ENCODE peak calls at places on chromosomes 5 and 9, in nine cellular contexts. One of them, this sample, is unnamed.

GRCh38 chr5:173228639-173229380 is 6.2 kb downstream of the NKX2-5 start:
- DNase-seq in CD8-positive, alpha-beta T cell: no peak
- DNase-seq in stimulated activated CD8-positive, alpha-beta memory T cell treated with anti-CD3 and anti-CD28 coated beads, Interleukin-15, amount 100 ng/mL, for 24 hours: no peak
- DNase-seq in ureter: no peak
- DNase-seq in A549: no peak
- DNase-seq in pons: no peak
- DNase-seq in HEK293T: no peak
- DNase-seq in Ammon's horn: no peak
- DNase-seq in germinal center: no peak
- DNase-seq in this sample: no peak

GRCh38 chr5:42718591-42718990 is 38.0 kb upstream of the CCDC152 start:
- DNase-seq in CD8-positive, alpha-beta T cell: no peak
- DNase-seq in stimulated activated CD8-positive, alpha-beta memory T cell treated with anti-CD3 and anti-CD28 coated beads, Interleukin-15, amount 100 ng/mL, for 24 hours: no peak
- DNase-seq in ureter: no peak
- DNase-seq in A549: no peak
- DNase-seq in pons: no peak
- DNase-seq in HEK293T: no peak
- DNase-seq in Ammon's horn: no peak
- DNase-seq in germinal center: no peak
- DNase-seq in this sample: no peak

GRCh38 chr5:138096363-138096762 is 12.5 kb downstream of the WNT8A start:
- DNase-seq in CD8-positive, alpha-beta T cell: no peak
- DNase-seq in stimulated activated CD8-positive, alpha-beta memory T cell treated with anti-CD3 and anti-CD28 coated beads, Interleukin-15, amount 100 ng/mL, for 24 hours: no peak
- DNase-seq in ureter: no peak
- DNase-seq in A549: no peak
- DNase-seq in pons: no peak
- DNase-seq in HEK293T: no peak
- DNase-seq in Ammon's horn: no peak
- DNase-seq in germinal center: no peak
- DNase-seq in this sample: no peak

GRCh38 chr5:90894866-90895420 is 336.3 kb downstream of the ADGRV1 start:
- DNase-seq in CD8-positive, alpha-beta T cell: no peak
- DNase-seq in stimulated activated CD8-positive, alpha-beta memory T cell treated with anti-CD3 and anti-CD28 coated beads, Interleukin-15, amount 100 ng/mL, for 24 hours: no peak
- DNase-seq in ureter: no peak
- DNase-seq in A549: no peak
- DNase-seq in pons: no peak
- DNase-seq in HEK293T: no peak
- DNase-seq in Ammon's horn: no peak
- DNase-seq in germinal center: no peak
- DNase-seq in this sample: no peak

GRCh38 chr9:116288658-116289057 is 135.1 kb downstream of the PAPPA start:
- DNase-seq in CD8-positive, alpha-beta T cell: no peak
- DNase-seq in stimulated activated CD8-positive, alpha-beta memory T cell treated with anti-CD3 and anti-CD28 coated beads, Interleukin-15, amount 100 ng/mL, for 24 hours: no peak
- DNase-seq in ureter: no peak
- DNase-seq in A549: peak
- DNase-seq in pons: no peak
- DNase-seq in HEK293T: no peak
- DNase-seq in Ammon's horn: no peak
- DNase-seq in germinal center: no peak
- DNase-seq in this sample: no peak

GRCh38 chr5:7659420-7659819 is 191.5 kb downstream of the CFAP90 start:
- DNase-seq in CD8-positive, alpha-beta T cell: no peak
- DNase-seq in stimulated activated CD8-positive, alpha-beta memory T cell treated with anti-CD3 and anti-CD28 coated beads, Interleukin-15, amount 100 ng/mL, for 24 hours: no peak
- DNase-seq in ureter: no peak
- DNase-seq in A549: no peak
- DNase-seq in pons: no peak
- DNase-seq in HEK293T: no peak
- DNase-seq in Ammon's horn: no peak
- DNase-seq in germinal center: no peak
- DNase-seq in this sample: no peak

GRCh38 chr9:125910286-125910685 is 163.1 kb downstream of the PBX3 start:
- DNase-seq in CD8-positive, alpha-beta T cell: no peak
- DNase-seq in stimulated activated CD8-positive, alpha-beta memory T cell treated with anti-CD3 and anti-CD28 coated beads, Interleukin-15, amount 100 ng/mL, for 24 hours: no peak
- DNase-seq in ureter: no peak
- DNase-seq in A549: no peak
- DNase-seq in pons: no peak
- DNase-seq in HEK293T: peak
- DNase-seq in Ammon's horn: no peak
- DNase-seq in germinal center: no peak
- DNase-seq in this sample: no peak

GRCh38 chr5:45262061-45262590 is 434.1 kb downstream of the HCN1 start:
- DNase-seq in CD8-positive, alpha-beta T cell: no peak
- DNase-seq in stimulated activated CD8-positive, alpha-beta memory T cell treated with anti-CD3 and anti-CD28 coated beads, Interleukin-15, amount 100 ng/mL, for 24 hours: no peak
- DNase-seq in ureter: no peak
- DNase-seq in A549: no peak
- DNase-seq in pons: no peak
- DNase-seq in HEK293T: no peak
- DNase-seq in Ammon's horn: no peak
- DNase-seq in germinal center: no peak
- DNase-seq in this sample: no peak

GRCh38 chr5:141510850-141511718 is 22.2 kb downstream of the PCDHGC5 start:
- DNase-seq in CD8-positive, alpha-beta T cell: no peak
- DNase-seq in stimulated activated CD8-positive, alpha-beta memory T cell treated with anti-CD3 and anti-CD28 coated beads, Interleukin-15, amount 100 ng/mL, for 24 hours: no peak
- DNase-seq in ureter: no peak
- DNase-seq in A549: no peak
- DNase-seq in pons: no peak
- DNase-seq in HEK293T: no peak
- DNase-seq in Ammon's horn: no peak
- DNase-seq in germinal center: peak
- DNase-seq in this sample: peak

GRCh38 chr5:129125819-129126218 is 31.3 kb downstream of the ISOC1 start:
- DNase-seq in CD8-positive, alpha-beta T cell: no peak
- DNase-seq in stimulated activated CD8-positive, alpha-beta memory T cell treated with anti-CD3 and anti-CD28 coated beads, Interleukin-15, amount 100 ng/mL, for 24 hours: no peak
- DNase-seq in ureter: no peak
- DNase-seq in A549: no peak
- DNase-seq in pons: no peak
- DNase-seq in HEK293T: no peak
- DNase-seq in Ammon's horn: no peak
- DNase-seq in germinal center: no peak
- DNase-seq in this sample: peak

GRCh38 chr5:546376-546908 is 22.2 kb upstream of the SLC9A3 start:
- DNase-seq in CD8-positive, alpha-beta T cell: no peak
- DNase-seq in stimulated activated CD8-positive, alpha-beta memory T cell treated with anti-CD3 and anti-CD28 coated beads, Interleukin-15, amount 100 ng/mL, for 24 hours: no peak
- DNase-seq in ureter: no peak
- DNase-seq in A549: no peak
- DNase-seq in pons: no peak
- DNase-seq in HEK293T: no peak
- DNase-seq in Ammon's horn: no peak
- DNase-seq in germinal center: no peak
- DNase-seq in this sample: no peak

GRCh38 chr9:107982735-107983134 is 493.2 kb upstream of the KLF4 start:
- DNase-seq in CD8-positive, alpha-beta T cell: no peak
- DNase-seq in stimulated activated CD8-positive, alpha-beta memory T cell treated with anti-CD3 and anti-CD28 coated beads, Interleukin-15, amount 100 ng/mL, for 24 hours: no peak
- DNase-seq in ureter: no peak
- DNase-seq in A549: no peak
- DNase-seq in pons: peak
- DNase-seq in HEK293T: no peak
- DNase-seq in Ammon's horn: no peak
- DNase-seq in germinal center: no peak
- DNase-seq in this sample: no peak

GRCh38 chr5:35198096-35198495 is 32.2 kb downstream of the PRLR start:
- DNase-seq in CD8-positive, alpha-beta T cell: no peak
- DNase-seq in stimulated activated CD8-positive, alpha-beta memory T cell treated with anti-CD3 and anti-CD28 coated beads, Interleukin-15, amount 100 ng/mL, for 24 hours: no peak
- DNase-seq in ureter: no peak
- DNase-seq in A549: no peak
- DNase-seq in pons: peak
- DNase-seq in HEK293T: no peak
- DNase-seq in Ammon's horn: no peak
- DNase-seq in germinal center: no peak
- DNase-seq in this sample: no peak

GRCh38 chr9:13665418-13666066 is 386.1 kb upstream of the MPDZ start:
- DNase-seq in CD8-positive, alpha-beta T cell: no peak
- DNase-seq in stimulated activated CD8-positive, alpha-beta memory T cell treated with anti-CD3 and anti-CD28 coated beads, Interleukin-15, amount 100 ng/mL, for 24 hours: no peak
- DNase-seq in ureter: no peak
- DNase-seq in A549: no peak
- DNase-seq in pons: no peak
- DNase-seq in HEK293T: no peak
- DNase-seq in Ammon's horn: no peak
- DNase-seq in germinal center: no peak
- DNase-seq in this sample: no peak

GRCh38 chr9:13444696-13445095 is 165.2 kb upstream of the MPDZ start:
- DNase-seq in CD8-positive, alpha-beta T cell: no peak
- DNase-seq in stimulated activated CD8-positive, alpha-beta memory T cell treated with anti-CD3 and anti-CD28 coated beads, Interleukin-15, amount 100 ng/mL, for 24 hours: no peak
- DNase-seq in ureter: no peak
- DNase-seq in A549: no peak
- DNase-seq in pons: no peak
- DNase-seq in HEK293T: no peak
- DNase-seq in Ammon's horn: no peak
- DNase-seq in germinal center: no peak
- DNase-seq in this sample: no peak

GRCh38 chr5:67202830-67203229 is 6.2 kb upstream of the CD180 start:
- DNase-seq in CD8-positive, alpha-beta T cell: no peak
- DNase-seq in stimulated activated CD8-positive, alpha-beta memory T cell treated with anti-CD3 and anti-CD28 coated beads, Interleukin-15, amount 100 ng/mL, for 24 hours: no peak
- DNase-seq in ureter: no peak
- DNase-seq in A549: no peak
- DNase-seq in pons: peak
- DNase-seq in HEK293T: no peak
- DNase-seq in Ammon's horn: peak
- DNase-seq in germinal center: no peak
- DNase-seq in this sample: no peak

GRCh38 chr5:127042593-127042992 is 12.2 kb upstream of the MARCHF3 start:
- DNase-seq in CD8-positive, alpha-beta T cell: no peak
- DNase-seq in stimulated activated CD8-positive, alpha-beta memory T cell treated with anti-CD3 and anti-CD28 coated beads, Interleukin-15, amount 100 ng/mL, for 24 hours: no peak
- DNase-seq in ureter: no peak
- DNase-seq in A549: no peak
- DNase-seq in pons: no peak
- DNase-seq in HEK293T: no peak
- DNase-seq in Ammon's horn: peak
- DNase-seq in germinal center: no peak
- DNase-seq in this sample: no peak

GRCh38 chr9:127637322-127637847 is 25.3 kb downstream of the STXBP1 start:
- DNase-seq in CD8-positive, alpha-beta T cell: no peak
- DNase-seq in stimulated activated CD8-positive, alpha-beta memory T cell treated with anti-CD3 and anti-CD28 coated beads, Interleukin-15, amount 100 ng/mL, for 24 hours: no peak
- DNase-seq in ureter: no peak
- DNase-seq in A549: no peak
- DNase-seq in pons: no peak
- DNase-seq in HEK293T: peak
- DNase-seq in Ammon's horn: no peak
- DNase-seq in germinal center: no peak
- DNase-seq in this sample: no peak

GRCh38 chr9:83068414-83068813 is 5.5 kb upstream of the RASEF start:
- DNase-seq in CD8-positive, alpha-beta T cell: no peak
- DNase-seq in stimulated activated CD8-positive, alpha-beta memory T cell treated with anti-CD3 and anti-CD28 coated beads, Interleukin-15, amount 100 ng/mL, for 24 hours: no peak
- DNase-seq in ureter: no peak
- DNase-seq in A549: no peak
- DNase-seq in pons: no peak
- DNase-seq in HEK293T: no peak
- DNase-seq in Ammon's horn: no peak
- DNase-seq in germinal center: no peak
- DNase-seq in this sample: no peak

GRCh38 chr9:34986541-34987047 is 3.0 kb upstream of the DNAJB5 start:
- DNase-seq in CD8-positive, alpha-beta T cell: peak
- DNase-seq in stimulated activated CD8-positive, alpha-beta memory T cell treated with anti-CD3 and anti-CD28 coated beads, Interleukin-15, amount 100 ng/mL, for 24 hours: no peak
- DNase-seq in ureter: no peak
- DNase-seq in A549: no peak
- DNase-seq in pons: peak
- DNase-seq in HEK293T: no peak
- DNase-seq in Ammon's horn: peak
- DNase-seq in germinal center: peak
- DNase-seq in this sample: no peak

GRCh38 chr5:177346820-177347219 is 4.6 kb downstream of the LMAN2 start:
- DNase-seq in CD8-positive, alpha-beta T cell: no peak
- DNase-seq in stimulated activated CD8-positive, alpha-beta memory T cell treated with anti-CD3 and anti-CD28 coated beads, Interleukin-15, amount 100 ng/mL, for 24 hours: no peak
- DNase-seq in ureter: no peak
- DNase-seq in A549: no peak
- DNase-seq in pons: no peak
- DNase-seq in HEK293T: no peak
- DNase-seq in Ammon's horn: no peak
- DNase-seq in germinal center: no peak
- DNase-seq in this sample: no peak

GRCh38 chr5:14305045-14305444 is 161.9 kb downstream of the TRIO start:
- DNase-seq in CD8-positive, alpha-beta T cell: no peak
- DNase-seq in stimulated activated CD8-positive, alpha-beta memory T cell treated with anti-CD3 and anti-CD28 coated beads, Interleukin-15, amount 100 ng/mL, for 24 hours: no peak
- DNase-seq in ureter: peak
- DNase-seq in A549: no peak
- DNase-seq in pons: no peak
- DNase-seq in HEK293T: no peak
- DNase-seq in Ammon's horn: no peak
- DNase-seq in germinal center: no peak
- DNase-seq in this sample: no peak

GRCh38 chr5:118405650-118406061 is 582.7 kb downstream of the DTWD2 start:
- DNase-seq in CD8-positive, alpha-beta T cell: no peak
- DNase-seq in stimulated activated CD8-positive, alpha-beta memory T cell treated with anti-CD3 and anti-CD28 coated beads, Interleukin-15, amount 100 ng/mL, for 24 hours: no peak
- DNase-seq in ureter: no peak
- DNase-seq in A549: no peak
- DNase-seq in pons: no peak
- DNase-seq in HEK293T: no peak
- DNase-seq in Ammon's horn: no peak
- DNase-seq in germinal center: no peak
- DNase-seq in this sample: no peak

GRCh38 chr5:91245871-91246270 is 137.2 kb downstream of the ARRDC3 start:
- DNase-seq in CD8-positive, alpha-beta T cell: no peak
- DNase-seq in stimulated activated CD8-positive, alpha-beta memory T cell treated with anti-CD3 and anti-CD28 coated beads, Interleukin-15, amount 100 ng/mL, for 24 hours: no peak
- DNase-seq in ureter: no peak
- DNase-seq in A549: no peak
- DNase-seq in pons: peak
- DNase-seq in HEK293T: no peak
- DNase-seq in Ammon's horn: no peak
- DNase-seq in germinal center: no peak
- DNase-seq in this sample: no peak

GRCh38 chr9:20015427-20015931 is 226.6 kb upstream of the SLC24A2 start:
- DNase-seq in CD8-positive, alpha-beta T cell: no peak
- DNase-seq in stimulated activated CD8-positive, alpha-beta memory T cell treated with anti-CD3 and anti-CD28 coated beads, Interleukin-15, amount 100 ng/mL, for 24 hours: no peak
- DNase-seq in ureter: no peak
- DNase-seq in A549: no peak
- DNase-seq in pons: no peak
- DNase-seq in HEK293T: no peak
- DNase-seq in Ammon's horn: no peak
- DNase-seq in germinal center: no peak
- DNase-seq in this sample: no peak

GRCh38 chr9:134860510-134860909 is 20.1 kb upstream of the FCN2 start:
- DNase-seq in CD8-positive, alpha-beta T cell: no peak
- DNase-seq in stimulated activated CD8-positive, alpha-beta memory T cell treated with anti-CD3 and anti-CD28 coated beads, Interleukin-15, amount 100 ng/mL, for 24 hours: no peak
- DNase-seq in ureter: no peak
- DNase-seq in A549: no peak
- DNase-seq in pons: no peak
- DNase-seq in HEK293T: no peak
- DNase-seq in Ammon's horn: no peak
- DNase-seq in germinal center: no peak
- DNase-seq in this sample: no peak

GRCh38 chr5:149289307-149289706 is 17.6 kb downstream of the AFAP1L1 start:
- DNase-seq in CD8-positive, alpha-beta T cell: no peak
- DNase-seq in stimulated activated CD8-positive, alpha-beta memory T cell treated with anti-CD3 and anti-CD28 coated beads, Interleukin-15, amount 100 ng/mL, for 24 hours: no peak
- DNase-seq in ureter: no peak
- DNase-seq in A549: no peak
- DNase-seq in pons: no peak
- DNase-seq in HEK293T: no peak
- DNase-seq in Ammon's horn: no peak
- DNase-seq in germinal center: no peak
- DNase-seq in this sample: no peak

GRCh38 chr9:13358128-13358527 is 78.6 kb upstream of the MPDZ start:
- DNase-seq in CD8-positive, alpha-beta T cell: no peak
- DNase-seq in stimulated activated CD8-positive, alpha-beta memory T cell treated with anti-CD3 and anti-CD28 coated beads, Interleukin-15, amount 100 ng/mL, for 24 hours: no peak
- DNase-seq in ureter: no peak
- DNase-seq in A549: no peak
- DNase-seq in pons: no peak
- DNase-seq in HEK293T: no peak
- DNase-seq in Ammon's horn: no peak
- DNase-seq in germinal center: no peak
- DNase-seq in this sample: no peak

GRCh38 chr5:133083901-133084300 is 32.1 kb downstream of the HSPA4 start:
- DNase-seq in CD8-positive, alpha-beta T cell: no peak
- DNase-seq in stimulated activated CD8-positive, alpha-beta memory T cell treated with anti-CD3 and anti-CD28 coated beads, Interleukin-15, amount 100 ng/mL, for 24 hours: no peak
- DNase-seq in ureter: no peak
- DNase-seq in A549: no peak
- DNase-seq in pons: no peak
- DNase-seq in HEK293T: no peak
- DNase-seq in Ammon's horn: no peak
- DNase-seq in germinal center: no peak
- DNase-seq in this sample: no peak

GRCh38 chr5:51651476-51651875 is 268.2 kb downstream of the ISL1 start:
- DNase-seq in CD8-positive, alpha-beta T cell: no peak
- DNase-seq in stimulated activated CD8-positive, alpha-beta memory T cell treated with anti-CD3 and anti-CD28 coated beads, Interleukin-15, amount 100 ng/mL, for 24 hours: no peak
- DNase-seq in ureter: no peak
- DNase-seq in A549: no peak
- DNase-seq in pons: no peak
- DNase-seq in HEK293T: no peak
- DNase-seq in Ammon's horn: no peak
- DNase-seq in germinal center: no peak
- DNase-seq in this sample: no peak

GRCh38 chr5:137415231-137415681 is 83.9 kb downstream of the SPOCK1 start:
- DNase-seq in CD8-positive, alpha-beta T cell: no peak
- DNase-seq in stimulated activated CD8-positive, alpha-beta memory T cell treated with anti-CD3 and anti-CD28 coated beads, Interleukin-15, amount 100 ng/mL, for 24 hours: no peak
- DNase-seq in ureter: no peak
- DNase-seq in A549: no peak
- DNase-seq in pons: no peak
- DNase-seq in HEK293T: no peak
- DNase-seq in Ammon's horn: no peak
- DNase-seq in germinal center: no peak
- DNase-seq in this sample: no peak

This sample was measured in GM13977.